ENCODE peak calls at places on chromosomes 13 and 19, in seven cellular contexts. T is NCI-H524 treated with DMSO at 0.1 percent for 48 hours, Z is HAP-1, H is amygdala, R is colonic mucosa, Q is NCI-H1105 treated with DMSO at 0.1 percent for 48 hours, N is sciatic nerve. E is an unnamed sample.

GRCh38 chr13:47025791-47026419 is 129.1 kb upstream of the HTR2A start:
- DNase-seq in T (no peak), H (no peak), N (no peak), Q (no peak), Z (no peak), R (no peak), E (no peak)

GRCh38 chr19:12365094-12365371 is 450 bp downstream of the ZNF442 start:
- DNase-seq in N (no peak), R (no peak), T (no peak), Q (no peak), Z (peak; percentile 3), H (peak; percentile 30), E (no peak)

GRCh38 chr13:103386341-103386740 is 320.1 kb upstream of the SLC10A2 start:
- DNase-seq in R (no peak), N (no peak), T (no peak), Z (no peak), H (no peak), Q (no peak), E (peak; percentile 46)

GRCh38 chr19:35266904-35267817 is 1.6 kb upstream of the USF2 start:
- DNase-seq in R (peak; percentile 49), N (peak; percentile 82), Q (peak; percentile 49), Z (no peak), H (no peak), T (no peak), E (peak; percentile 69)

GRCh38 chr19:58055483-58055874 is 3.6 kb upstream of the ZNF135 start:
- DNase-seq in N (no peak), R (no peak), H (no peak), Z (no peak), Q (no peak), T (no peak), E (no peak)

GRCh38 chr19:18932216-18932841 is 8.7 kb downstream of the HOMER3 start:
- DNase-seq in N (peak; percentile 94), Q (no peak), H (peak; percentile 20), Z (peak; percentile 40), R (peak; percentile 92), T (no peak), E (peak; percentile 76)

GRCh38 chr13:23463631-23464030 is 30.1 kb upstream of the SACS start:
- DNase-seq in T (no peak), N (no peak), Z (no peak), R (no peak), H (no peak), Q (no peak), E (no peak)

GRCh38 chr13:90618133-90618532 is 729.4 kb upstream of the MIR17HG start:
- DNase-seq in R (no peak), N (no peak), Q (no peak), Z (no peak), T (no peak), H (no peak), E (no peak)

GRCh38 chr19:2798158-2798685 is 12.9 kb downstream of the THOP1 start:
- DNase-seq in N (no peak), Q (no peak), H (no peak), T (no peak), Z (no peak), R (no peak), E (no peak)

E was measured in hepatocyte.